ENCODE peak calls at places on chromosomes 16 and 17, in four cellular contexts. S is cardiac muscle cell, Z is ovary, O is left ventricle myocardium inferior. M is an unnamed sample.

GRCh38 chr17:80743181-80743771 is 198.6 kb downstream of the RPTOR start:
- DNase-seq in Z (no peak), S (no peak), O (no peak), M (no peak)

GRCh38 chr17:63694229-63694973 is 5.5 kb downstream of the LIMD2 start:
- DNase-seq in S (no peak), O (no peak), Z (no peak), M (no peak)

GRCh38 chr17:67290994-67291362 is 46.0 kb upstream of the HELZ start:
- DNase-seq in Z (peak; percentile 21), S (no peak), O (no peak), M (no peak)

GRCh38 chr17:77285594-77286390 is 145.0 kb downstream of the SEC14L1 start:
- DNase-seq in O (peak; percentile 50), Z (no peak), S (no peak), M (peak; percentile 95)

GRCh38 chr17:11805952-11806351 is 191.3 kb downstream of the ZNF18 start:
- DNase-seq in Z (no peak), S (no peak), O (no peak), M (no peak)

GRCh38 chr17:45190503-45191282 is 29.0 kb downstream of the HEXIM2 start:
- DNase-seq in O (no peak), S (no peak), Z (no peak), M (no peak)

GRCh38 chr17:76326306-76326705 is 18.2 kb upstream of the QRICH2 start:
- DNase-seq in O (no peak), S (no peak), Z (no peak), M (no peak)

GRCh38 chr16:47519543-47519942 is 58.4 kb downstream of the PHKB start:
- DNase-seq in O (no peak), S (peak; percentile 43), Z (no peak), M (no peak)

GRCh38 chr17:9237661-9238301 is 216.5 kb downstream of the NTN1 start:
- DNase-seq in S (no peak), O (no peak), Z (no peak), M (no peak)

GRCh38 chr16:54817432-54817831 is 113.2 kb upstream of the IRX5 start:
- DNase-seq in O (no peak), Z (no peak), S (peak; percentile 23), M (peak; percentile 50)

GRCh38 chr17:28712037-28712704 is 483 bp upstream of the PROCA1 start:
- DNase-seq in O (peak; percentile 63), Z (peak; percentile 55), S (peak; percentile 41), M (no peak)

GRCh38 chr17:80750263-80750662 is 205.6 kb downstream of the RPTOR start:
- DNase-seq in O (no peak), Z (no peak), S (no peak), M (no peak)

GRCh38 chr17:75691371-75692290 is 24.5 kb downstream of the SAP30BP start:
- DNase-seq in O (no peak), Z (no peak), S (no peak), M (peak; percentile 89)

GRCh38 chr17:81842725-81843504 is 8.1 kb upstream of the PPP1R27 start:
- DNase-seq in Z (peak; percentile 65), S (no peak), O (no peak), M (peak; percentile 38)

GRCh38 chr16:73125860-73126259 is 77.9 kb upstream of the ZFHX3 start:
- DNase-seq in Z (no peak), O (no peak), S (no peak), M (peak; percentile 46)

GRCh38 chr17:1628856-1629646 is 417 bp upstream of the SLC43A2 start:
- DNase-seq in O (peak; percentile 94), Z (peak; percentile 94), S (peak; percentile 96), M (peak; percentile 84)

DNA sequence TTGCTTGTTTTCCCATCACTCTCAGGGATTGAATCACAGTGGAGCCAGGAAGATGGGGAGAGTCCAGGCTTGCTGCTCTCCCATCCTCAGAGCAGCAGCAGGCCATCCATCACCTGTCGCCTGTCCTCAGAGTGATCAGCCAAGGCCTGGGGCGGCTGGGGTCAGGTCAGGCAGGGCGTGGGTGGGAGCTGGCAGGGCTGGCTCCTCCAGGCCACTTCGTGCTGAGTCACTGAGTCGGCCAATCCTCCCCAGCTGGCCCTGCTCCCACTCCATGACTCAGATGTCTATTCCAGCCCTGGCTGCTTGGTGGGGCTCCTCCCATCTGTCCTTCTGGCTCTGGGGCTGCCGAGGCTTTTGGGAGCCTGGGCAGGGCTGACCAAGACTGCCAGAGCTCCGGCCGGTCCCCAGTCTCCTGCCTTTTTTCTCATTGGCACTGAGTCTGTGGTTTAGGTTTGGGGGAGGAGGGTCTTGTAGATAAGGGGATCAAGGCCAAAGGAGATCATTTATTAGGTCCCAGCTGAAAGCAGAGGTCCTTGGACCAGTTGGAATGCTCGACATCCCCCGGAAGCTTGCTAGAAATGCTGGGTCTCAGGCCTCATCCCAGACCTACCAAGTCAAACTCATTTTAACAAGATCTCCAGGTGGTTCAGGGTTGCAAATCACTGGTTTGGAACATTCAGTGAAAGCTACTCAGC is 72.7 kb downstream of the ABCC1 start:
- DNase-seq in Z (peak; percentile 99), O (peak; percentile 97), S (peak; percentile 77), M (peak; percentile 73)
- TF ChIP-seq CTCF in Z (no peak), O (no peak), S (no peak), M (no peak)

DNA sequence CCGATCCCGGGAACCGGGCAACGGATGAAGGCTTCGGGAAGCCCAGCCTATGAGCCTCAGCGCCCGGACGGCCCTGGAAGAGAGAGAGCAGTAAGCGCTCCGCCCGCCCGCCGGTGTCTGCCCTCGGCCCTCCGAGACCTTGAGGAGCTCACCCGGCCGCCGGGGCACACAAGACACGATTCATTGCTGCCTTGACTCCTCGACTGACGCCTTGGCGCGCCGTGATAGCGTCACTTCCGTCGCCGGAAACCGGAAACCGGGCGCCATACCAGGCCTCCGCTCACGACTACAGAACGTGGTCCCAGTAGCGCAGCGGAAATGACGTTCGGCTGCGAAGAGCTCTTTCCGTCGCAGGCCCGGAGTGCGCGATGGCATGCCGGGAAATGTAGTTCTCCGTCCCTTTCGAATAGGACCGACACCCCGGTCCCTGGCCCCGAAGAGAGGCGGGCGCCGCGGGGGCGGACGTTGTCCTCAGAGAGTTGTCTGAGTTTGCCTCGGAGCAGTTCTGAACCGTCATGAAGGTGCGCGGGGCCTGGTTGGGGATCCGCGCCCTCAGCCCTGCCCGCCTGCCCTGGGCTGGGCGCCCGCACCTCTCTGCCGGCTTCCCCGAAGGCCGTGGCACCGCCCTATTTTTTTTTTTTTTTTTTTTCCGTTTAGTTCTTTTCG is at the start of gene UQCC4:
- DNase-seq in O (peak; percentile 99), S (peak; percentile 100), Z (peak; percentile 99), M (peak; percentile 97)
- H3K4me1 ChIP-seq in O (peaks cover 38% of the 10 kb centered on the region), S (peaks cover 5% of the 10 kb centered on the region), Z (peaks cover 4% of the 10 kb centered on the region), M (no peaks in the 10 kb centered on the region)

GRCh38 chr17:73648974-73649373 is 4.7 kb upstream of the SDK2 start:
- DNase-seq in O (no peak), Z (no peak), S (no peak), M (no peak)

GRCh38 chr17:73648543-73648820 is 4.2 kb upstream of the SDK2 start:
- DNase-seq in S (no peak), O (no peak), Z (no peak), M (no peak)

GRCh38 chr17:73650617-73651200 is 6.5 kb upstream of the SDK2 start:
- DNase-seq in S (no peak), Z (no peak), O (no peak), M (no peak)

GRCh38 chr17:73647767-73648542 is 3.7 kb upstream of the SDK2 start:
- DNase-seq in O (no peak), S (no peak), Z (no peak), M (no peak)

GRCh38 chr17:73650147-73650546 is 5.9 kb upstream of the SDK2 start:
- DNase-seq in Z (no peak), O (no peak), S (peak; percentile 56), M (no peak)
- TF ChIP-seq CTCF in Z (no peak), O (peak; percentile 53), S (peak; percentile 4), M (peak; percentile 45)

DNA sequence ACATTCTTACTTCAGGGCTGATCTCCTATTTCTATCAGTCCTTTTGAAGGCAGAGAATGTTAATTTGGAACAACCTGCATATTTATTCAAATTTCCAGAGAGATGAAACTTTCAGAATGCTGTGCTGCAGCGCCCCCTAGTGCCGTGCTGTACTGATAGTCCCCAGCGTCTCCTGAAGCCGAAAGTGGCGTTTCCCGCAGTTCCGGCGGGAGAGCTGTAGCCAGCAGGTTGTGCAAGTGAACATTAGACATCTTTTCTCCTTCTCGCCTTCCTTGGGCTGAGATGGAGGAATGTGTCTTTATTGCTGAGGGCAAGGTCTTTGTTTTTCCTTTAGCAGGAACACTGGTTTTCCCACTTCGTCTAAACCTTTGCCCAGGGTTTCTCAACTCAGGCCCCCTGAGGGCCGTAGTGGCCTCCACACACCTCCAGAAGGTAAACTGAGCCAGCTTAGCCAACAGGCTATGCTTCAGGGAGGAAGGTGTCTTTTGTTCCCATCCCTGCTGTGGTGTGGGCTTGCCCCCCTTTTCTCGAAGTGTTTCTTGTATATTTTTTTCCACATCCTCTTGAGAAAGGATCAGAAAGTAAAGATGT is 26.4 kb downstream of the USP10 start:
- DNase-seq in S (peak; percentile 93), Z (peak; percentile 95), O (peak; percentile 92), M (peak; percentile 67)
- H3K4me1 ChIP-seq in S (peaks cover 39% of the 10 kb centered on the region), Z (peaks cover 7% of the 10 kb centered on the region), O (peaks cover 83% of the 10 kb centered on the region), M (peaks cover 39% of the 10 kb centered on the region)